ENCODE peak calls at places on chromosome 1, in eight cellular contexts. M is stimulated activated CD4-positive, alpha-beta T cell treated with anti-CD3 and anti-CD28 coated beads, Interleukin-4, amount 100 ng/mL, for 4 hours; H is memory B cell; S is GM23338; F is skeletal muscle cell; W is Kasumi-1; O is NCI-H1694; N is cardiac muscle cell. Y is an unnamed sample.

GRCh38 chr1:40784141-40784770 is 669 bp downstream of the KCNQ4 start:
- DNase-seq in F (no peak), O (no peak), M (no peak), H (no peak), N (peak; percentile 66), S (peak; percentile 65), W (no peak), Y (no peak)

GRCh38 chr1:84163123-84164038 is 19.3 kb downstream of the PRKACB start:
- DNase-seq in M (no peak), W (no peak), O (no peak), S (no peak), N (no peak), F (no peak), H (no peak), Y (no peak)

GRCh38 chr1:168709896-168710305 is 19.1 kb downstream of the DPT start:
- DNase-seq in S (no peak), N (no peak), M (no peak), W (no peak), O (no peak), F (peak; percentile 66), H (no peak), Y (no peak)

GRCh38 chr1:159828916-159829634 is 2.4 kb downstream of the SLAMF8 start:
- DNase-seq in W (peak; percentile 74), M (no peak), N (peak; percentile 59), F (no peak), H (peak; percentile 25), O (peak; percentile 69), S (peak; percentile 75), Y (peak; percentile 74)

GRCh38 chr1:85379203-85380136 is 85.5 kb downstream of the DDAH1 start:
- DNase-seq in S (no peak), N (no peak), M (no peak), F (no peak), O (no peak), W (no peak), H (no peak), Y (no peak)

GRCh38 chr1:187338762-187339412 is 510.1 kb downstream of the PLA2G4A start:
- DNase-seq in S (peak; percentile 11), H (no peak), F (no peak), M (no peak), N (no peak), W (no peak), O (no peak), Y (no peak)

GRCh38 chr1:10220200-10220599 is 9.8 kb downstream of the KIF1B start:
- DNase-seq in W (no peak), H (no peak), F (no peak), N (no peak), O (no peak), S (no peak), M (no peak), Y (no peak)

GRCh38 chr1:177010246-177010825 is 154.2 kb downstream of the ASTN1 start:
- DNase-seq in M (no peak), H (no peak), S (no peak), N (peak; percentile 39), W (no peak), F (no peak), O (peak; percentile 100), Y (no peak)